ENCODE peak calls at places on chromosomes 11 and 22, in nine cellular contexts. Z is tibial artery, E is left lung, S is astrocyte, F is fibroblast of mammary gland, I is thoracic aorta, V is left ventricle myocardium inferior, R is RWPE2, G is foreskin fibroblast. M is an unnamed sample.
A peak's percentile ranks its signal among the peaks of the same experiment; 100 is the strongest.

GRCh38 chr11:125956371-125956770 is 10.5 kb downstream of the VSIG10L2 start:
- DNase-seq in S (peak; percentile 45), G (no peak), R (no peak), I (no peak), Z (peak; percentile 75), E (peak; percentile 46), F (peak; percentile 83), V (peak; percentile 61), M (no peak)

GRCh38 chr11:15941206-15941770 is 415.1 kb downstream of the SOX6 start:
- DNase-seq in V (peak; percentile 27), Z (no peak), R (no peak), S (peak; percentile 29), G (peak; percentile 71), E (peak; percentile 83), F (peak; percentile 74), I (no peak), M (no peak)

GRCh38 chr11:78209478-78209877 is 20.8 kb downstream of the USP35 start:
- DNase-seq in V (peak; percentile 12), S (no peak), E (no peak), F (no peak), Z (no peak), R (peak; percentile 45), G (no peak), I (no peak), M (no peak)

GRCh38 chr11:67563354-67564114 is 20.1 kb upstream of the GSTP1 start:
- DNase-seq in I (peak; percentile 67), R (no peak), G (peak; percentile 91), V (peak; percentile 50), E (no peak), Z (peak; percentile 33), S (peak; percentile 96), F (peak; percentile 92), M (no peak)

GRCh38 chr22:22168190-22168940 is 76.2 kb upstream of the VPREB1 start:
- DNase-seq in F (peak; percentile 70), V (no peak), S (peak; percentile 19), E (no peak), G (peak; percentile 62), Z (no peak), R (no peak), I (no peak), M (peak; percentile 90)

GRCh38 chr22:41831828-41832552 is 915 bp upstream of the SREBF2 start:
- DNase-seq in R (no peak), E (no peak), Z (no peak), F (peak; percentile 29), S (peak; percentile 26), G (no peak), V (no peak), I (no peak), M (no peak)

GRCh38 chr11:9518835-9519234 is 54.6 kb upstream of the WEE1 start:
- DNase-seq in R (no peak), I (no peak), F (no peak), G (no peak), Z (no peak), S (no peak), E (no peak), V (no peak), M (no peak)

GRCh38 chr22:35454416-35455054 is 54.6 kb downstream of the MCM5 start:
- DNase-seq in Z (no peak), R (no peak), G (peak; percentile 25), S (no peak), V (no peak), E (peak; percentile 10), F (no peak), I (no peak), M (no peak)

GRCh38 chr22:17965538-17966402 is 58.6 kb downstream of the MICAL3 start:
- DNase-seq in G (no peak), R (no peak), E (no peak), Z (no peak), S (no peak), I (no peak), V (no peak), F (no peak), M (no peak)

GRCh38 chr11:114149689-114150407 is 90.3 kb downstream of the ZBTB16 start:
- DNase-seq in E (no peak), R (no peak), G (peak; percentile 54), S (no peak), V (no peak), I (no peak), F (peak; percentile 59), Z (no peak), M (no peak)

GRCh38 chr11:112354364-112354763 is 93.7 kb upstream of the PLET1 start:
- DNase-seq in G (no peak), E (no peak), R (no peak), S (no peak), Z (no peak), F (no peak), V (no peak), I (no peak), M (no peak)

GRCh38 chr11:64734786-64735761 is 8.9 kb downstream of the RASGRP2 start:
- DNase-seq in E (no peak), F (no peak), S (no peak), Z (no peak), R (no peak), G (no peak), V (no peak), I (no peak), M (no peak)

GRCh38 chr22:44025171-44026065 is 1.3 kb downstream of the PARVB start:
- DNase-seq in I (no peak), V (peak; percentile 64), S (no peak), F (no peak), Z (peak; percentile 42), R (no peak), E (peak; percentile 67), G (no peak), M (peak; percentile 93)
- H3K4me3 ChIP-seq in I (peak overlapping the region; percentile 79), V (peak overlapping the region; percentile 80), S (peak overlapping the region; percentile 47), F (peak overlapping the region; percentile 57), Z (peak overlapping the region; percentile 55), R (peak overlapping the region; percentile 37), E (peak overlapping the region; percentile 53), G (peak overlapping the region; percentile 44), M (peak overlapping the region; percentile 66)

GRCh38 chr11:45083544-45084087 is 62.8 kb upstream of the PRDM11 start:
- DNase-seq in G (no peak), R (no peak), S (no peak), E (no peak), I (no peak), V (no peak), Z (no peak), F (no peak), M (no peak)
- H3K4me3 ChIP-seq in G (no peak overlapping the region), R (no peak overlapping the region), S (no peak overlapping the region), E (no peak overlapping the region), I (no peak overlapping the region), V (no peak overlapping the region), Z (no peak overlapping the region), F (no peak overlapping the region), M (no peak overlapping the region)

GRCh38 chr22:39904864-39905263 is 4.0 kb downstream of the GRAP2 start:
- DNase-seq in G (no peak), Z (no peak), F (no peak), R (no peak), S (no peak), V (no peak), E (no peak), I (no peak), M (no peak)
- H3K4me3 ChIP-seq in G (no peak overlapping the region), Z (no peak overlapping the region), F (no peak overlapping the region), R (no peak overlapping the region), S (no peak overlapping the region), V (no peak overlapping the region), E (peak overlapping the region; percentile 15), I (no peak overlapping the region), M (no peak overlapping the region)

DNA sequence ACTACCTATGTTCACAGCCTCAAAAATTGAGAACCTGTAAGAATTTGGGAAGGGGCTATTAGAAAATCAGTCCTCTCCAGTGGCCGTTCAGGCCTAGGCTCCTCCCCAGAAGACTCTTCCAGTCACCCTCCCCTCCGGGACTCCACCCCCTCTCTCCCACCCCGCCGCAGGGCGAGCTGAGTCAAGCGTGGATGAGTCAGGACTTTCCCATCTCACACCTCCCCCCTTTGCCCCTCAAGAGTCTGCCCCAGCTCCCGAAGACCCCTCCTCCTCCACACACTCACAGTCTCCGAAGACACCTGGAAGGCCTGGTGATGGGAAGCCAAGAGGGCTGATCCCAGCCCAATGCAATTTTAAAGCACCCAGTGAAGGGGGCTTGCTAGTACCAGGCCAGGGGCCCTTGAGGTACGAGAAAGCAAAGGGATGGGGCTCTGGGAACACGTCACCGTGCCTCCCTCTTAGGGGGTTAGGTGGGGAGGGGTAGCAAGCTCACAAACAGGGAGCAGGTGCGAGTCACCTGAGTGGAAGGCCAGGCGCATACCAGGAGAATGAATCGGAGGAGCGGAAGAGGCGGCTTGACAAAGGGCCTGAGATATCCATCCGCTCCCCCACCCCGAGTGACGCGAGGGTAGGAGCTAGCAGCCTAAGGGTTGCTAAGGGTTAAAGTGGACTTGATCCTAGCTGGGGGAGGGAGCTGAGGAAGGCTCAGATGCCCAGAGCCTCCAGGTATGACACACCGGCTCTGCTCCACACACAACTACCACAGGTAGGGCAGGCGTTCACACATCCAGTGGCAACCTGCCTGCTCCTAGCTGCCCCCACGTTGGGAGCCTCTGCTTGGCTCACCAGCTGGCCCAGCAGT is 13.6 kb downstream of the BCL9L start:
- DNase-seq in F (peak; percentile 88), S (peak; percentile 89), V (peak; percentile 77), R (peak; percentile 99), E (peak; percentile 91), Z (peak; percentile 91), I (peak; percentile 80), G (peak; percentile 96), M (no peak)
- H3K4me3 ChIP-seq in F (peak overlapping the region; percentile 10), S (peak overlapping the region; percentile 31), V (peak overlapping the region; percentile 63), R (peak overlapping the region; percentile 25), E (peak overlapping the region; percentile 33), Z (peak overlapping the region; percentile 61), I (peak overlapping the region; percentile 76), G (peak overlapping the region; percentile 15), M (no peak overlapping the region)

DNA sequence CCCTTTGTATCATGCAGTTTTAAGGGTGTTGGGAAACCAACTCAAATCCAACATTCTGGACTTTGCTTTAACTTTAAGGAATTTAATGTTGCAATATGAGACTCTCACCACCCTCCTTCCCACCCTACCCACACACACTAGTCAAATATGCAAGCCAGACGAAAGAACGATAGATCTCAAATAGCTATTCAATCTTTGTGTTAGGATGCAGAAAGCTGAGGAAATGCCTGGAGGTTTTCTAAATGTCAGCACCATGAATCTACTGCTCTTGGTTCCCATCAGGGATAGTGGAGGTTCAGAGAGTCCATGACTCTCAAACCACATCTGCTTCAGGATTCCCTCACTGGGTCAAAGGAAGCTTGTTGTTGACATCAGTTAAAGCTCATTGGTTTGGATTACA is 33.7 kb downstream of the EXPH5 start:
- DNase-seq in F (peak; percentile 95), I (no peak), Z (no peak), S (peak; percentile 86), V (no peak), E (no peak), R (no peak), G (peak; percentile 91), M (no peak)
- H3K4me3 ChIP-seq in F (no peak overlapping the region), I (no peak overlapping the region), Z (no peak overlapping the region), S (no peak overlapping the region), V (no peak overlapping the region), E (no peak overlapping the region), R (no peak overlapping the region), G (no peak overlapping the region), M (no peak overlapping the region)

M was measured in GM12864.